ENCODE peak calls at places on chromosomes 3 and 15, in eight cellular contexts. D, J, H, Q, S, X, Y and P are unnamed samples. For H3K4me1, the result is how much of the 10 kb centered on the place peaks cover.

GRCh38 chr3:55467099-55467498 is 20.0 kb downstream of the WNT5A start:
- DNase-seq in D (peak), J (no peak), H (no peak), Q (no peak), S (no peak), X (no peak), Y (no peak), P (no peak)

GRCh38 chr3:14370719-14371572 is 31.5 kb upstream of the SLC6A6 start:
- DNase-seq in D (no peak), J (no peak), H (no peak), Q (no peak), S (no peak), X (no peak), Y (no peak), P (no peak)

GRCh38 chr3:41111011-41111410 is 88.3 kb upstream of the CTNNB1 start:
- DNase-seq in D (no peak), J (no peak), H (no peak), Q (no peak), S (no peak), X (no peak), Y (no peak), P (no peak)

GRCh38 chr3:38996193-38996592 is 55.6 kb downstream of the SCN11A start:
- DNase-seq in D (no peak), J (no peak), H (no peak), Q (no peak), S (no peak), X (no peak), Y (no peak), P (no peak)

GRCh38 chr3:27340524-27340923 is 28.7 kb downstream of the NEK10 start:
- DNase-seq in D (no peak), J (no peak), H (no peak), Q (no peak), S (no peak), X (no peak), Y (no peak), P (no peak)

GRCh38 chr3:129034650-129035049 is 25.9 kb upstream of the GP9 start:
- DNase-seq in D (no peak), J (no peak), H (peak), Q (no peak), S (peak), X (no peak), Y (no peak), P (no peak)

GRCh38 chr3:104556372-104557078 is 810.2 kb upstream of the ALCAM start:
- DNase-seq in D (peak), J (no peak), H (no peak), Q (no peak), S (no peak), X (no peak), Y (no peak), P (no peak)

GRCh38 chr3:13007251-13007941 is 65.8 kb downstream of the IQSEC1 start:
- DNase-seq in D (no peak), J (no peak), H (no peak), Q (peak), S (no peak), X (no peak), Y (no peak), P (no peak)

GRCh38 chr3:26437678-26438077 is 184.9 kb upstream of the LRRC3B start:
- DNase-seq in D (peak), J (no peak), H (no peak), Q (no peak), S (no peak), X (no peak), Y (no peak), P (no peak)

GRCh38 chr15:69729167-69729748 is 276.6 kb downstream of the RPLP1 start:
- DNase-seq in D (peak), J (no peak), H (no peak), Q (no peak), S (peak), X (peak), Y (no peak), P (peak)

GRCh38 chr15:51403072-51403878 is 61.8 kb downstream of the GLDN start:
- DNase-seq in D (peak), J (no peak), H (no peak), Q (no peak), S (peak), X (peak), Y (no peak), P (no peak)

GRCh38 chr3:31399270-31399669 is 133.5 kb upstream of the STT3B start:
- DNase-seq in D (no peak), J (no peak), H (no peak), Q (no peak), S (no peak), X (no peak), Y (no peak), P (no peak)

GRCh38 chr3:122982202-122983185 is 45.1 kb downstream of the SEMA5B start:
- DNase-seq in D (no peak), J (no peak), H (no peak), Q (peak), S (no peak), X (no peak), Y (peak), P (no peak)

GRCh38 chr3:48273594-48274211 is 32.8 kb downstream of the ZNF589 start:
- DNase-seq in D (peak), J (peak), H (no peak), Q (peak), S (peak), X (peak), Y (no peak), P (peak)

GRCh38 chr15:42130246-42130986 is 26.0 kb downstream of the PLA2G4F start:
- DNase-seq in D (no peak), J (no peak), H (no peak), Q (no peak), S (no peak), X (no peak), Y (no peak), P (no peak)

GRCh38 chr15:71802770-71803169 is 7.6 kb upstream of the NR2E3 start:
- DNase-seq in D (no peak), J (no peak), H (no peak), Q (no peak), S (no peak), X (no peak), Y (no peak), P (no peak)

GRCh38 chr15:99447497-99448371 is 118.0 kb upstream of the MEF2A start:
- DNase-seq in D (no peak), J (no peak), H (peak), Q (peak), S (no peak), X (no peak), Y (no peak), P (no peak)

GRCh38 chr15:80991446-80991845 is 1.8 kb upstream of the MESD start:
- DNase-seq in D (peak), J (peak), H (no peak), Q (peak), S (no peak), X (no peak), Y (peak), P (no peak)

GRCh38 chr3:10594915-10595314 is 89.5 kb upstream of the ATP2B2 start:
- DNase-seq in D (peak), J (no peak), H (no peak), Q (no peak), S (peak), X (peak), Y (peak), P (no peak)

GRCh38 chr3:118842147-118842863 is 192.3 kb downstream of the IGSF11 start:
- DNase-seq in D (peak), J (no peak), H (no peak), Q (no peak), S (no peak), X (peak), Y (no peak), P (no peak)

GRCh38 chr3:10928396-10928960 is 64.1 kb upstream of the SLC6A1 start:
- DNase-seq in D (no peak), J (no peak), H (no peak), Q (no peak), S (no peak), X (no peak), Y (no peak), P (no peak)

GRCh38 chr3:58352624-58353023 is 19.9 kb downstream of the PXK start:
- DNase-seq in D (no peak), J (no peak), H (no peak), Q (no peak), S (no peak), X (no peak), Y (no peak), P (no peak)

GRCh38 chr3:58353722-58354553 is 21.2 kb downstream of the PXK start:
- DNase-seq in D (peak), J (no peak), H (no peak), Q (no peak), S (no peak), X (no peak), Y (no peak), P (no peak)

GRCh38 chr3:58350627-58351013 is 17.9 kb downstream of the PXK start:
- DNase-seq in D (peak), J (no peak), H (no peak), Q (no peak), S (no peak), X (no peak), Y (no peak), P (no peak)

GRCh38 chr3:58349792-58350626 is 17.3 kb downstream of the PXK start:
- DNase-seq in D (no peak), J (no peak), H (no peak), Q (no peak), S (no peak), X (no peak), Y (no peak), P (no peak)

DNA sequence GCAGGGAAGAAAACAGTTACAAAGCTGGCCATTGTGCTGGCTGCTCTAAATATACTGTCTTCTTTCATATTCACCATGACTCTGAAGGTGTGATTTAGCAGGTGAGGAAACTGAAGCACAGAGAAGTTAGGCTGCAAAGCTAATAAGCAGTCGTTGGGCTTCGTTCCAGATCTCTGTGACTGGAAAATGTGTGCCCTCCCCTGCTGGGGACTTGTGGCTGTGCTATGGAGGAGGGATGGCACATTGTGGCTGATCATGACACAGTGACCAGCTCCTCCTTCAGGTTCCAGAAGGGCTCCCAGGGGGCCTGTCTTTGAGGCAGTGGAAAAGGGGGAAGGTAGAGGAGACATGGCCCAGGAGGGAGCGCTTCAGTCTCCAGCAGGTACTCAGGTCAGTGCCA is 19.2 kb downstream of the PXK start:
- DNase-seq in D (no peak), J (no peak), H (no peak), Q (no peak), S (no peak), X (no peak), Y (no peak), P (no peak)
- H3K4me3 ChIP-seq in D (no peak), J (no peak), H (no peak), Q (no peak), S (no peak), X (no peak), Y (no peak), P (no peak)

GRCh38 chr3:137737208-137737607 is 26.9 kb upstream of the SOX14 start:
- DNase-seq in D (no peak), J (no peak), H (no peak), Q (no peak), S (no peak), X (no peak), Y (no peak), P (no peak)

DNA sequence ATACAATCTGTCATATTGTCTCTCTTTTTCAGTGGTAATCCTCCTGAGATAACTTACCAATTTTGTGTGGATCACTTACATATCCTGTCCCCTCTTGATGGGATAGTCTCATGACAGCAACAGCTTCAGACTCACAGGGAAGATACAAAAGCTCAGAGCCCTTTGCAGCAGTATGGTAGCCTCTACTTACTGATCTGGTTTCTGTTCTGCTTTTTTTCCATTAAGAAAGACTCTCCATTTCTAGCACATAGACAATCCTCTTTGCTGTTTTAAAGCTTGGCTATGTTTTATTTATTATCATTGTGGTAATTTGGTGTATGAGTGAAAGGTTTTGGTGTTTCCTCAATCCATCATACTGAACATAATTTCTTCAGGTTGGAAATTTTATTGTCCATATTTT is 25.4 kb upstream of the SOX14 start:
- DNase-seq in D (no peak), J (no peak), H (no peak), Q (no peak), S (no peak), X (no peak), Y (no peak), P (no peak)
- H3K27ac ChIP-seq in D (no peak), J (no peak), H (no peak), Q (no peak), S (no peak), X (no peak), Y (no peak), P (no peak)

DNA sequence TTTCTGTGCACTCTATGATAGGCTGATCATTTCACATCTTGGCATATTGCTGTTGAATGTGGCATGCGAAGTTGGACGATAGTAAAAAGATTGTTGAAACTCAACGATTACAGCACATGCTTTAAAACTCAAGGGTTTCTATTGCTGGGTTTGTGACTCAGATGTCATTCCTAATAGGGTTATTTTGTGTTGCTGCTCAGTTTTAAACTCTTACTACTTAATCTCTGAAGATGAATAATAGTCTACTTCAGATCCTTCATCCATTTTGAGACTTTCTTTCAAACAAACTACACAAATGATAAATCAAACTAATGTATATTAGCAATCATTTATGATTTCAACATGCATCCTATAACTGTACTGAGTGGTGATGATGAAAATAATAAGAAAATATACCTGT is 71.3 kb upstream of the MBNL1 start:
- DNase-seq in D (peak), J (no peak), H (no peak), Q (no peak), S (no peak), X (no peak), Y (no peak), P (no peak)
- H3K4me1 ChIP-seq in D (under half), J (half or more), H (under half), Q (under half), S (under half), X (under half), Y (under half), P (under half)

DNA sequence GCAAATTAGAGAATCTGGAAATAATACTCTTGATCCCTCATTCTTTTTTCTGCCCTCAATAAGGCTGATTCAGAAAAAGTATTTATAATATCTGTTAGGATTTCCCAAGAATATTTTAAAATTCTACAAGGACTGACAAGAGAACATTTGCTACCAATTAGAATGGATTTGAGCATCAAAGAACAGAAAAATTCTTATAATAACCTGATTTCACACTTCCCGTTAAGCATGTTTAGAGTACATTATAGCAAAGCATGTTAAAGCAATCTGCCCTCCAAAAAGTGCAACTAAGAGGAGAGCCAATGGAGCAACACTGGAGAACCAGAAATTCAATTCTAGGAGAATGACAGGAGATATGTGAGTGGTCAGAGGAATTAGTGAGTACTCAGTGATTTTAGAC is 57.2 kb downstream of the THBS1 start:
- DNase-seq in D (no peak), J (no peak), H (no peak), Q (no peak), S (no peak), X (no peak), Y (no peak), P (no peak)
- H3K4me3 ChIP-seq in D (no peak), J (no peak), H (no peak), Q (no peak), S (no peak), X (no peak), Y (no peak), P (no peak)

DNA sequence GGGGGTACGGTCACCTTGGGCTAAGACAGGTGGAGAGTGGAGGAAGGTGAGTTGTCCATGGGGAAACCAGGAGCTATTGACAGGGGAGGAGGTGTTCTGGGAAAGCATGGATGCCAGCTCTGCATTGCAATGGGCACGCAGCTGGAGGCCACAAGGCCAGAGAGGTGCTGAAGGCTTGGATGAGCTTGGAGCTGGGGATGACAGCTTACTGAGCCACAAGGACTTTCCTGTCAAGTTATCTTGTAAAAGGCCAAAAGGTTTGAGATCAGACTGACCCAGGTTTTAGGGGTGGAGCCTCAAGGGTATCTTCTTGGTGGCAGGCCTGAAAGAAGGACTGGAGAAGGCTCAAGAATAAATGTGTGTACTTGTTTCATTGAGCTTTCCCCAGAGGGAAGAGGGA is 115.2 kb downstream of the ASB7 start:
- DNase-seq in D (no peak), J (no peak), H (peak), Q (peak), S (no peak), X (no peak), Y (no peak), P (no peak)
- H3K27ac ChIP-seq in D (no peak), J (no peak), H (no peak), Q (no peak), S (peak), X (no peak), Y (no peak), P (no peak)

GRCh38 chr3:195897081-195897852 is 11.1 kb downstream of the TNK2 start:
- DNase-seq in D (peak), J (peak), H (peak), Q (peak), S (peak), X (no peak), Y (peak), P (peak)
- H3K4me1 ChIP-seq in D (under half), J (under half), H (under half), Q (half or more), S (under half), X (under half), Y (under half), P (under half)

GRCh38 chr3:32820430-32820829 is 2.6 kb downstream of the TRIM71 start:
- DNase-seq in D (no peak), J (no peak), H (no peak), Q (no peak), S (no peak), X (no peak), Y (no peak), P (no peak)
- H3K4me3 ChIP-seq in D (no peak), J (no peak), H (no peak), Q (no peak), S (no peak), X (no peak), Y (no peak), P (no peak)